ENCODE peak calls at places on chromosomes 11 and 22, in eight cellular contexts. Q is GM13977; H is choroid plexus epithelial cell; W is GM04503; R is NCI-H510A treated with DMSO at 0.1 percent for 48 hours; O is activated CD4-positive, alpha-beta T cell treated with anti-CD3 and anti-CD28 coated beads for 24 hours; U is stimulated activated CD8-positive, alpha-beta memory T cell treated with anti-CD3 and anti-CD28 coated beads, Interleukin-15, amount 100 ng/mL, for 1 hour; C is stimulated activated naive CD8-positive, alpha-beta T cell treated with anti-CD3 and anti-CD28 coated beads, Interleukin-15, Interleukin-2, amounts not matched to agents 100 U/mL and 50 U/mL, for 24 hours. M is an unnamed sample.

GRCh38 chr11:120151536-120151935 is 13.6 kb upstream of the TRIM29 start:
- DNase-seq in Q (no peak), H (no peak), W (no peak), R (no peak), O (no peak), U (no peak), C (no peak), M (no peak)

GRCh38 chr11:32210601-32211000 is 119.7 kb downstream of the RCN1 start:
- DNase-seq in Q (no peak), H (peak; percentile 22), W (peak; percentile 16), R (no peak), O (no peak), U (no peak), C (no peak), M (peak; percentile 8)

GRCh38 chr11:3164138-3164539 is 971 bp downstream of the OSBPL5 start:
- DNase-seq in Q (no peak), H (no peak), W (no peak), R (no peak), O (no peak), U (no peak), C (no peak), M (no peak)

GRCh38 chr22:38016182-38017078 is 32.1 kb upstream of the SOX10 start:
- DNase-seq in Q (no peak), H (peak; percentile 34), W (no peak), R (no peak), O (no peak), U (no peak), C (no peak), M (no peak)

GRCh38 chr11:108635106-108635505 is 29.8 kb upstream of the DDX10 start:
- DNase-seq in Q (no peak), H (no peak), W (peak; percentile 53), R (no peak), O (no peak), U (no peak), C (no peak), M (no peak)

GRCh38 chr22:47380692-47381091 is 618.2 kb downstream of the TBC1D22A start:
- DNase-seq in Q (no peak), H (no peak), W (no peak), R (no peak), O (no peak), U (no peak), C (no peak), M (no peak)

GRCh38 chr22:29156507-29156906 is 49.2 kb upstream of the EMID1 start:
- DNase-seq in Q (no peak), H (peak; percentile 55), W (no peak), R (no peak), O (no peak), U (no peak), C (no peak), M (no peak)

GRCh38 chr11:16993495-16993894 is 20.7 kb downstream of the PLEKHA7 start:
- DNase-seq in Q (no peak), H (no peak), W (no peak), R (no peak), O (no peak), U (no peak), C (no peak), M (no peak)

GRCh38 chr11:1179641-1180040 is 21.9 kb downstream of the MUC5AC start:
- DNase-seq in Q (no peak), H (no peak), W (no peak), R (no peak), O (no peak), U (no peak), C (no peak), M (no peak)

GRCh38 chr11:36578458-36578857 is 10.7 kb downstream of the RAG1 start:
- DNase-seq in Q (no peak), H (no peak), W (no peak), R (no peak), O (no peak), U (no peak), C (no peak), M (no peak)

GRCh38 chr11:42311504-42311903 is 852.1 kb upstream of the LRRC4C start:
- DNase-seq in Q (no peak), H (no peak), W (no peak), R (no peak), O (no peak), U (no peak), C (no peak), M (no peak)

GRCh38 chr11:122253541-122254317 is 137.7 kb upstream of the BLID start:
- DNase-seq in Q (no peak), H (peak; percentile 65), W (no peak), R (no peak), O (no peak), U (no peak), C (no peak), M (no peak)

GRCh38 chr11:35276396-35276795 is 137.4 kb downstream of the CD44 start:
- DNase-seq in Q (no peak), H (peak; percentile 17), W (no peak), R (no peak), O (no peak), U (no peak), C (peak; percentile 26), M (no peak)

GRCh38 chr11:65558785-65559509 is 788 bp upstream of the LTBP3 start:
- DNase-seq in Q (no peak), H (peak; percentile 58), W (no peak), R (no peak), O (no peak), U (no peak), C (no peak), M (no peak)

GRCh38 chr22:23523746-23524145 is 56.3 kb downstream of the IGLL1 start:
- DNase-seq in Q (no peak), H (no peak), W (no peak), R (no peak), O (no peak), U (no peak), C (no peak), M (no peak)

GRCh38 chr11:59801981-59802638 is 8.5 kb downstream of the MRPL16 start:
- DNase-seq in Q (no peak), H (peak; percentile 37), W (peak; percentile 17), R (no peak), O (no peak), U (no peak), C (no peak), M (no peak)

GRCh38 chr22:46045459-46046298 is 68.7 kb upstream of the WNT7B start:
- DNase-seq in Q (no peak), H (no peak), W (no peak), R (no peak), O (no peak), U (no peak), C (no peak), M (no peak)

GRCh38 chr11:3219281-3219892 is 774 bp upstream of the MRGPRG start:
- DNase-seq in Q (no peak), H (no peak), W (no peak), R (no peak), O (no peak), U (no peak), C (no peak), M (no peak)

GRCh38 chr11:118530683-118531596 is at the start of gene TMEM25:
- DNase-seq in Q (peak; percentile 95), H (peak; percentile 53), W (no peak), R (peak; percentile 57), O (peak; percentile 63), U (peak; percentile 38), C (peak; percentile 79), M (no peak)

GRCh38 chr11:134509381-134510068 is 97.5 kb upstream of the B3GAT1 start:
- DNase-seq in Q (no peak), H (no peak), W (no peak), R (no peak), O (no peak), U (no peak), C (no peak), M (no peak)

GRCh38 chr11:1838426-1839131 is at the start of gene TNNI2:
- DNase-seq in Q (no peak), H (no peak), W (no peak), R (no peak), O (no peak), U (no peak), C (no peak), M (no peak)

GRCh38 chr11:104602643-104603042 is 295.6 kb downstream of the CASP12 start:
- DNase-seq in Q (no peak), H (no peak), W (no peak), R (no peak), O (no peak), U (no peak), C (no peak), M (no peak)

GRCh38 chr11:116853461-116854073 is 16.1 kb upstream of the APOA1 start:
- DNase-seq in Q (peak; percentile 90), H (peak; percentile 92), W (peak; percentile 92), R (no peak), O (peak; percentile 54), U (peak; percentile 12), C (peak; percentile 54), M (peak; percentile 91)

GRCh38 chr22:20153945-20154344 is 3.1 kb upstream of the CCDC188 start:
- DNase-seq in Q (no peak), H (peak; percentile 22), W (no peak), R (no peak), O (no peak), U (no peak), C (no peak), M (no peak)

GRCh38 chr22:19121631-19122142 is 525 bp downstream of the DGCR2 start:
- DNase-seq in Q (peak; percentile 64), H (peak; percentile 29), W (peak; percentile 20), R (no peak), O (no peak), U (no peak), C (peak; percentile 44), M (no peak)

GRCh38 chr22:19224557-19224956 is 46.0 kb upstream of the SLC25A1 start:
- DNase-seq in Q (no peak), H (no peak), W (no peak), R (no peak), O (no peak), U (no peak), C (no peak), M (no peak)

GRCh38 chr22:32737811-32738210 is 63.7 kb upstream of the TIMP3 start:
- DNase-seq in Q (no peak), H (no peak), W (no peak), R (no peak), O (no peak), U (no peak), C (no peak), M (peak; percentile 29)

GRCh38 chr11:47278058-47278457 is 8.1 kb downstream of the MADD start:
- DNase-seq in Q (no peak), H (no peak), W (no peak), R (no peak), O (no peak), U (no peak), C (no peak), M (no peak)

GRCh38 chr22:46934746-46935491 is 172.5 kb downstream of the TBC1D22A start:
- DNase-seq in Q (peak; percentile 67), H (peak; percentile 96), W (peak; percentile 64), R (no peak), O (no peak), U (no peak), C (peak; percentile 30), M (peak; percentile 72)

GRCh38 chr22:20624161-20624616 is 116.8 kb downstream of the MED15 start:
- DNase-seq in Q (peak; percentile 64), H (peak; percentile 8), W (peak; percentile 1), R (no peak), O (no peak), U (no peak), C (peak; percentile 68), M (no peak)

GRCh38 chr22:44746836-44747519 is 5.4 kb upstream of the ARHGAP8 start:
- DNase-seq in Q (no peak), H (peak; percentile 12), W (no peak), R (no peak), O (no peak), U (no peak), C (no peak), M (no peak)

GRCh38 chr11:64245797-64246623 is 733 bp downstream of the PPP1R14B start:
- DNase-seq in Q (no peak), H (peak; percentile 82), W (peak; percentile 67), R (no peak), O (peak; percentile 71), U (peak; percentile 44), C (peak; percentile 84), M (peak; percentile 72)

GRCh38 chr11:120063686-120064340 is 74.1 kb downstream of the TRIM29 start:
- DNase-seq in Q (no peak), H (no peak), W (no peak), R (no peak), O (no peak), U (no peak), C (no peak), M (no peak)

GRCh38 chr11:113435190-113435968 is 39.8 kb downstream of the DRD2 start:
- DNase-seq in Q (no peak), H (no peak), W (no peak), R (no peak), O (no peak), U (no peak), C (no peak), M (no peak)